ENCODE peak calls at places on chromosomes 5 and 9, in ten cellular contexts. I, Y, B, M, J, F, E, O, X and P are unnamed samples.

GRCh38 chr5:169814522-169814921 is 165.8 kb downstream of the INSYN2B start:
- DNase-seq in I (no peak), Y (peak), B (no peak), M (no peak), J (no peak), F (no peak), E (no peak), O (no peak), X (no peak), P (no peak)

GRCh38 chr9:129176786-129177442 is 1.1 kb downstream of the IER5L start:
- DNase-seq in I (peak), Y (peak), B (no peak), M (peak), J (peak), F (peak), E (peak), O (peak), X (no peak), P (no peak)

GRCh38 chr5:156927545-156927944 is 35.5 kb downstream of the TIMD4 start:
- DNase-seq in I (no peak), Y (no peak), B (peak), M (no peak), J (no peak), F (no peak), E (no peak), O (no peak), X (no peak), P (no peak)

GRCh38 chr5:175056831-175057230 is 332.4 kb downstream of the MSX2 start:
- DNase-seq in I (no peak), Y (no peak), B (no peak), M (no peak), J (no peak), F (no peak), E (no peak), O (no peak), X (no peak), P (no peak)

GRCh38 chr9:28598396-28598795 is 1025.1 kb upstream of the C9orf72 start:
- DNase-seq in I (no peak), Y (no peak), B (no peak), M (no peak), J (no peak), F (no peak), E (peak), O (no peak), X (no peak), P (no peak)

GRCh38 chr5:96432245-96433065 is 593 bp downstream of the PCSK1 start:
- DNase-seq in I (no peak), Y (peak), B (no peak), M (peak), J (peak), F (no peak), E (peak), O (no peak), X (no peak), P (no peak)

GRCh38 chr9:132694144-132694543 is 23.9 kb downstream of the GTF3C4 start:
- DNase-seq in I (no peak), Y (peak), B (no peak), M (no peak), J (no peak), F (no peak), E (no peak), O (no peak), X (peak), P (no peak)

GRCh38 chr9:131473198-131473885 is 29.4 kb upstream of the POMT1 start:
- DNase-seq in I (no peak), Y (no peak), B (peak), M (no peak), J (no peak), F (no peak), E (no peak), O (no peak), X (no peak), P (no peak)

GRCh38 chr5:31768784-31769183 is 129.9 kb downstream of the PDZD2 start:
- DNase-seq in I (no peak), Y (no peak), B (no peak), M (no peak), J (no peak), F (no peak), E (no peak), O (no peak), X (no peak), P (no peak)
- TF ChIP-seq CTCF in I (no peak), Y (no peak), B (no peak), M (no peak), J (no peak), F (no peak), E (no peak), O (no peak), X (no peak), P (no peak)

GRCh38 chr9:94918038-94918753 is 191.7 kb downstream of the AOPEP start:
- DNase-seq in I (no peak), Y (no peak), B (peak), M (no peak), J (no peak), F (peak), E (no peak), O (no peak), X (no peak), P (no peak)
- TF ChIP-seq CTCF in I (no peak), Y (no peak), B (no peak), M (no peak), J (no peak), F (no peak), E (no peak), O (no peak), X (no peak), P (no peak)

GRCh38 chr5:10201223-10201868 is 48.3 kb downstream of the ATPSCKMT start:
- DNase-seq in I (no peak), Y (peak), B (no peak), M (peak), J (peak), F (no peak), E (no peak), O (no peak), X (peak), P (no peak)
- TF ChIP-seq CTCF in I (peak), Y (peak), B (no peak), M (peak), J (peak), F (no peak), E (no peak), O (peak), X (peak), P (no peak)

GRCh38 chr5:6729400-6730310 is 16.4 kb downstream of the TENT4A start:
- DNase-seq in I (peak), Y (no peak), B (no peak), M (no peak), J (no peak), F (no peak), E (no peak), O (no peak), X (no peak), P (no peak)

GRCh38 chr5:6726006-6726405 is 12.8 kb downstream of the TENT4A start:
- DNase-seq in I (no peak), Y (no peak), B (no peak), M (no peak), J (no peak), F (no peak), E (no peak), O (no peak), X (no peak), P (no peak)

GRCh38 chr5:6727231-6727630 is 14.0 kb downstream of the TENT4A start:
- DNase-seq in I (no peak), Y (no peak), B (no peak), M (no peak), J (no peak), F (no peak), E (no peak), O (no peak), X (no peak), P (no peak)

GRCh38 chr5:6728795-6729183 is 15.6 kb downstream of the TENT4A start:
- DNase-seq in I (no peak), Y (no peak), B (no peak), M (no peak), J (no peak), F (no peak), E (no peak), O (no peak), X (no peak), P (no peak)

GRCh38 chr5:6728011-6728794 is 15.0 kb downstream of the TENT4A start:
- DNase-seq in I (no peak), Y (no peak), B (no peak), M (no peak), J (no peak), F (no peak), E (no peak), O (no peak), X (no peak), P (no peak)
- TF ChIP-seq CTCF in I (no peak), Y (no peak), B (no peak), M (no peak), J (no peak), F (no peak), E (no peak), O (no peak), X (no peak), P (no peak)

GRCh38 chr9:120982851-120983250 is 56.3 kb upstream of the TRAF1 start:
- DNase-seq in I (no peak), Y (peak), B (no peak), M (no peak), J (no peak), F (no peak), E (no peak), O (peak), X (no peak), P (no peak)

GRCh38 chr9:120983259-120983837 is 56.8 kb upstream of the TRAF1 start:
- DNase-seq in I (no peak), Y (no peak), B (no peak), M (no peak), J (no peak), F (no peak), E (no peak), O (no peak), X (no peak), P (no peak)

GRCh38 chr9:120980951-120981350 is 54.4 kb upstream of the TRAF1 start:
- DNase-seq in I (no peak), Y (no peak), B (no peak), M (no peak), J (no peak), F (no peak), E (no peak), O (no peak), X (no peak), P (no peak)

GRCh38 chr9:120989065-120989464 is 61.0 kb downstream of the C5 start:
- DNase-seq in I (no peak), Y (no peak), B (no peak), M (no peak), J (no peak), F (no peak), E (no peak), O (no peak), X (no peak), P (no peak)

DNA sequence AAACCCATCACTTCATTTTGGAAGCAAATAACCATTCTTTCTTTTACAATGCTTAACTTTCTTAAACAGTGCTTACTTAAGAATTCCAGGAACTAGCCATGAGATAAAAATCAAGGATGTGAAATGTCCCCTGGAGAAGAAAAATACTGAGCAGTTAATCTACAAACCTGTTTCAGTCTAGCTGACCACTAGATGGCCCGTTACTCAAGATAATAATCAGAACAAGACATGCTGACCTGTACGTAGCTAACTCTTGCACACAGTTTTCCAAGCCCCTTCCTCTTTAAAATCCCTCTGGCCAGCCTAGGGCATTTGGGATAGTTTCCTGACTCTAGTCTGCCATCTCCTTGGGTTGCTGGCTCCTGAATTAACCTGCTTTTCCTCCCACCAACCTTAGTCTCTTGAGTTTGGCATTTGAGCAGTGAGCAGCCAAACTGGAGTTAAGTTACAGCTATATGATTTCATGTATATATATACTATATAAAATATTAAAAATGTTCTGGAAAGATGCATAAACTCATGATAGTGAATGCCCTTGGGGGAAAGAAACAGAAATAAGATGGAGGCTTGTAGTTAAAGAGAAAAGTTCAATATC is 59.3 kb upstream of the TRAF1 start:
- DNase-seq in I (no peak), Y (peak), B (no peak), M (peak), J (no peak), F (no peak), E (no peak), O (peak), X (peak), P (peak)
- TF ChIP-seq CTCF in I (peak), Y (peak), B (no peak), M (peak), J (peak), F (no peak), E (no peak), O (peak), X (peak), P (peak)

DNA sequence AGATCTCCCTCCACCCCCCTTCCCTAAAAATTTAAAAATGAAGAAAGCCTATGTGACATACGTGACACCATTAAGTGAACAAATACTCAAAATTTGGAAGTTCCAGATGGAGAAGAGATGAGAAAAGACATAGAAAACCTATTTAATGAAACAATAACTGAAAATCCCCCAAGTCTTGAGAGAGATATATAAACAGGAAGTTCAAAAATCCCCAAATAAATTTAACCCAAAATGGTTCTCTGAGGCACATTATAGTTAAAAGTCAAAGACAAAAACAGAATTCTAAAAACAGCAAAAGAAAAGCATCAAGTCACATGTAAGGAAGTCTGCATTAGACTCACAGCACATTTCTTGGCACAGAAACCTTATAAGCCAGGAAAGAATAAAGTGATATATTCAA is 428.6 kb downstream of the PSAT1 start:
- DNase-seq in I (no peak), Y (no peak), B (no peak), M (no peak), J (no peak), F (no peak), E (no peak), O (no peak), X (no peak), P (no peak)
- TF ChIP-seq CTCF in I (no peak), Y (no peak), B (no peak), M (no peak), J (no peak), F (no peak), E (no peak), O (no peak), X (no peak), P (no peak)

GRCh38 chr9:92669890-92670708 is at the start of gene IPPK:
- DNase-seq in I (peak), Y (peak), B (peak), M (peak), J (peak), F (peak), E (peak), O (peak), X (peak), P (peak)
- TF ChIP-seq CTCF in I (no peak), Y (no peak), B (no peak), M (no peak), J (no peak), F (no peak), E (no peak), O (no peak), X (no peak), P (no peak)

DNA sequence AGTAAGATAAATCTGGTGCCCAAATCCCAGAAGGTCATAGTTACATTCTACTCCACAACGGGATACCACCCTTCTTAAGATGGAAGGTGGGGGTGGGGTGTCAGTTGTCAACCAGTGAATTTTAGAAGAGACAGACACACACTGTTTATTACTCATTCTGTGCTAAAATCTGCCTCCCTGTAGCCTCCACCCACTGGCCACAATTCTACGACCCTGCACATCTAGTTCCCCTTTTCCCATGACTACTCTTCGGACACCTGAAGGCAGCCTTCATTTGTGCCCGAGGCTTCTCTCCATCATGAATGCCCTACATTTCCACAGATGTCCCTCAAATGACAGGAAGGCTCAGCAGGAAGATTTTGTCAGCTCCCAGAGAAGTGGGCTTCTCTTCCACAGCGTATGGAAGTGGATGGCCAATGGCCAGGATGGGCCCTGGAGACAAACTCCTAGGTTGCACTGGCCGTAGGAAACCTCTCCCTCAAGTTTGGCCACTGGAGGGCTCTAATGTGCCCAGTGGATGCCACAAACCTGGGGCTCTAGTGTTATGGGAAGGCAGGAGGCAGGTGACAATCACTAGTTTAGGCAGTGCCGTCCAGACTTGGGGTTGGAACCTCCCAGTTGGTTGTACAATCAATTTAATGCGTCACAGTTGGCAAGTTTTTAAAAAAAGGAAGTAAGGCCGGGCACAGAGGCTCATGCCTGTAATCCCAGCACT is 46.6 kb downstream of the PTPN3 start:
- DNase-seq in I (no peak), Y (no peak), B (no peak), M (no peak), J (no peak), F (no peak), E (no peak), O (no peak), X (no peak), P (no peak)
- TF ChIP-seq CTCF in I (no peak), Y (no peak), B (no peak), M (no peak), J (no peak), F (no peak), E (no peak), O (no peak), X (no peak), P (no peak)